ENCODE peak calls at places on chromosomes 5 and 9, in eight cellular contexts. Y is cardiac muscle cell, C is PC-9, B is SK-N-SH, A is tibial artery, R is kidney, U is cardiac fibroblast, J is WTC11. X is an unnamed sample.

GRCh38 chr9:17571825-17572224 is 7.0 kb upstream of the SH3GL2 start:
- DNase-seq in Y (no peak), C (no peak), B (no peak), A (no peak), R (no peak), U (no peak), J (no peak), X (no peak)

GRCh38 chr5:17132444-17133083 is 84.9 kb upstream of the BASP1 start:
- DNase-seq in Y (peak), C (no peak), B (peak), A (no peak), R (no peak), U (peak), J (no peak), X (peak)

GRCh38 chr5:111929892-111930291 is 172.9 kb upstream of the NREP start:
- DNase-seq in Y (peak), C (no peak), B (no peak), A (no peak), R (no peak), U (peak), J (no peak), X (no peak)

GRCh38 chr5:15501057-15501791 is 1.2 kb downstream of the FBXL7 start:
- DNase-seq in Y (peak), C (no peak), B (peak), A (no peak), R (peak), U (peak), J (peak), X (no peak)

GRCh38 chr9:126619336-126619919 is 5.7 kb downstream of the LMX1B start:
- DNase-seq in Y (no peak), C (no peak), B (no peak), A (no peak), R (peak), U (no peak), J (no peak), X (peak)

GRCh38 chr9:113955076-113955752 is 79.1 kb downstream of the ZNF618 start:
- DNase-seq in Y (peak), C (no peak), B (no peak), A (peak), R (no peak), U (peak), J (no peak), X (no peak)

GRCh38 chr5:41748631-41749030 is 121.6 kb downstream of the OXCT1 start:
- DNase-seq in Y (peak), C (no peak), B (no peak), A (no peak), R (no peak), U (peak), J (no peak), X (no peak)

GRCh38 chr9:107425110-107426025 is 64.2 kb downstream of the KLF4 start:
- DNase-seq in Y (peak), C (peak), B (peak), A (peak), R (peak), U (peak), J (peak), X (no peak)

GRCh38 chr9:136759436-136760325 is 1.6 kb upstream of the LCN8 start:
- DNase-seq in Y (no peak), C (no peak), B (no peak), A (no peak), R (peak), U (no peak), J (no peak), X (no peak)

GRCh38 chr5:118921946-118922345 is 66.4 kb downstream of the DTWD2 start:
- DNase-seq in Y (no peak), C (no peak), B (no peak), A (no peak), R (no peak), U (no peak), J (no peak), X (no peak)

GRCh38 chr5:7391215-7391614 is 4.7 kb upstream of the ADCY2 start:
- DNase-seq in Y (no peak), C (no peak), B (no peak), A (no peak), R (no peak), U (no peak), J (no peak), X (no peak)

GRCh38 chr5:136776022-136776927 is 410.9 kb upstream of the TRPC7 start:
- DNase-seq in Y (no peak), C (no peak), B (no peak), A (no peak), R (no peak), U (peak), J (no peak), X (no peak)

GRCh38 chr5:81164936-81165335 is 68.2 kb upstream of the CKMT2 start:
- DNase-seq in Y (peak), C (no peak), B (no peak), A (no peak), R (no peak), U (peak), J (no peak), X (no peak)

GRCh38 chr9:76717611-76718010 is 46.6 kb upstream of the PCA3 start:
- DNase-seq in Y (no peak), C (no peak), B (no peak), A (no peak), R (no peak), U (peak), J (no peak), X (no peak)

GRCh38 chr5:107395632-107396350 is 274.9 kb downstream of the EFNA5 start:
- DNase-seq in Y (no peak), C (no peak), B (no peak), A (no peak), R (no peak), U (no peak), J (no peak), X (no peak)

GRCh38 chr5:148620696-148621095 is 33.6 kb downstream of the HTR4 start:
- DNase-seq in Y (no peak), C (no peak), B (no peak), A (no peak), R (no peak), U (no peak), J (no peak), X (no peak)

GRCh38 chr5:140043508-140043872 is 391 bp upstream of the NRG2 start:
- DNase-seq in Y (no peak), C (no peak), B (peak), A (peak), R (peak), U (no peak), J (peak), X (no peak)

GRCh38 chr5:143244000-143244736 is 159.3 kb downstream of the NR3C1 start:
- DNase-seq in Y (peak), C (peak), B (no peak), A (peak), R (peak), U (peak), J (no peak), X (no peak)

GRCh38 chr5:143837306-143837848 is 25.4 kb downstream of the HMHB1 start:
- DNase-seq in Y (peak), C (no peak), B (peak), A (no peak), R (no peak), U (peak), J (no peak), X (no peak)

GRCh38 chr9:98834386-98834785 is 26.9 kb downstream of the GALNT12 start:
- DNase-seq in Y (no peak), C (no peak), B (no peak), A (no peak), R (no peak), U (no peak), J (no peak), X (no peak)

GRCh38 chr5:65699338-65699737 is 22.6 kb downstream of the SGTB start:
- DNase-seq in Y (no peak), C (no peak), B (no peak), A (no peak), R (no peak), U (no peak), J (no peak), X (no peak)

GRCh38 chr5:150357326-150358260 is at the start of gene TCOF1:
- DNase-seq in Y (peak), C (peak), B (peak), A (peak), R (peak), U (peak), J (peak), X (peak)
- TF ChIP-seq CTCF in Y (no peak), C (no peak), B (no peak), A (no peak), R (no peak), U (no peak), J (no peak), X (no peak)

GRCh38 chr5:168656633-168657032 is 77.5 kb upstream of the PANK3 start:
- DNase-seq in Y (peak), C (no peak), B (no peak), A (no peak), R (no peak), U (peak), J (no peak), X (no peak)
- TF ChIP-seq CTCF in Y (no peak), C (no peak), B (no peak), A (no peak), R (no peak), U (no peak), J (no peak), X (no peak)

GRCh38 chr5:73783823-73784222 is 157.8 kb downstream of the ARHGEF28 start:
- DNase-seq in Y (peak), C (no peak), B (no peak), A (no peak), R (no peak), U (peak), J (no peak), X (no peak)
- TF ChIP-seq CTCF in Y (peak), C (peak), B (peak), A (no peak), R (no peak), U (peak), J (no peak), X (peak)

GRCh38 chr9:6829027-6829426 is 71.3 kb downstream of the KDM4C start:
- DNase-seq in Y (no peak), C (no peak), B (no peak), A (no peak), R (no peak), U (peak), J (no peak), X (no peak)
- TF ChIP-seq CTCF in Y (no peak), C (no peak), B (no peak), A (no peak), R (no peak), U (peak), J (no peak), X (no peak)

DNA sequence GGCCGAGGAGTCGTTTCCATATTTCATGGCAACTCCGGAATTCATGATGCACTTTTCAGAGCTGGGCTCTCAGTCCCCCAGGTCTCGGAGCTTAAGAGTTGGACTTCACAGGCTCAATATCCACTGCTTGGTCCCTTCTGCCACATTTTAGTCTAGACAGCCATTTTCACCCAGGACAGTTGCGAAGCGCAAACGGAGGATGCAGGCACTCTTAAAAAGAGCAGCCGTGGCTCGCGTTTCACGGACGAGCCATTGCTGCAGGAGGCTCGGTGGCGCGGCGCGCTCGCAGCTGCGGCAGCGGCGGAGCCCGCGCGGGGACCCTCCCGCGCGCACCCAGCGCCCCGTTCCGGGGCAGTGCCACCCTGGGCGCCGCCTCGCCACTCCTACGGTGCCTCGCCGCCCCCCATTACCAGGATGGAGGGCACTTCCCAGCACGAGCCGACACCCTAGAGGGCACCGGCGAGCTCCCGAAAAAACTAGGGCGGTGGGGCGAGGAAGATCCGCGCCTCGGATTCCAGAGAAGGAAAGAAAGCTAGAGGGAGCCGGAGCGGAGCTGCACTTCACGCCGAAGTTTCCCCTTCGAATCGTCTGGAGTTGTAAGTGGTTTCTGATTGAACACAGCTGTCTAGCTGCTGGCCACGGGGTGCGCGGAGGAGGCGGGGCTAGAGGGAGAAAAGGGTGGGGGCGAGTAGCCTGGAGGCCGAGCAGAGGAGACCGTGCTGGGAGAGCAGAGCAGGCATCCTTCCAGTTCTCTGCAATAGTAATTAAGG is 140.3 kb downstream of the TSSK1B start:
- DNase-seq in Y (peak), C (peak), B (peak), A (peak), R (peak), U (peak), J (peak), X (peak)
- TF ChIP-seq CTCF in Y (peak), C (no peak), B (peak), A (peak), R (no peak), U (peak), J (no peak), X (no peak)

GRCh38 chr9:125233678-125234077 is 7.5 kb downstream of the HSPA5 start:
- DNase-seq in Y (peak), C (no peak), B (no peak), A (no peak), R (no peak), U (peak), J (no peak), X (no peak)

GRCh38 chr9:125227761-125228160 is 13.4 kb downstream of the HSPA5 start:
- DNase-seq in Y (no peak), C (no peak), B (no peak), A (no peak), R (no peak), U (no peak), J (no peak), X (no peak)
- TF ChIP-seq CTCF in Y (no peak), C (no peak), B (no peak), A (no peak), R (no peak), U (no peak), J (no peak), X (no peak)